ENCODE peak calls at places on chromosomes 16 and 17, in seven cellular contexts. K is transverse colon, H is stomach, W is spleen, I is suprapubic skin, G is GM23338, B is sigmoid colon. R is an unnamed sample.
A peak's percentile ranks its signal among the peaks of the same experiment; 100 is the strongest.

GRCh38 chr16:68835970-68836369 is 7.4 kb upstream of the TANGO6 start:
- DNase-seq in K (no peak), W (no peak), I (no peak), H (no peak), G (no peak), B (no peak), R (no peak)

GRCh38 chr16:4404247-4404966 is 12.0 kb downstream of the CORO7 start:
- DNase-seq in G (peak; percentile 96), H (peak; percentile 60), K (peak; percentile 32), W (peak; percentile 80), B (no peak), I (peak; percentile 69), R (no peak)

GRCh38 chr17:39668141-39668924 is at the start of gene PNMT:
- DNase-seq in I (no peak), G (peak; percentile 90), H (peak; percentile 83), B (no peak), K (peak; percentile 81), W (peak; percentile 93), R (no peak)

GRCh38 chr16:88815901-88816589 is 4.3 kb upstream of the APRT start:
- DNase-seq in K (peak; percentile 61), G (peak; percentile 63), I (no peak), W (peak; percentile 87), B (no peak), H (peak; percentile 62), R (peak; percentile 27)

GRCh38 chr17:66494023-66494803 is 191.8 kb downstream of the PRKCA start:
- DNase-seq in K (no peak), I (no peak), H (no peak), G (no peak), B (no peak), W (no peak), R (peak; percentile 65)

GRCh38 chr16:48906076-48906475 is 296.1 kb upstream of the N4BP1 start:
- DNase-seq in H (no peak), W (no peak), G (no peak), I (no peak), B (no peak), K (no peak), R (no peak)

GRCh38 chr17:51322390-51323029 is 62.2 kb downstream of the UTP18 start:
- DNase-seq in H (no peak), G (peak; percentile 88), B (no peak), I (no peak), K (no peak), W (no peak), R (no peak)

GRCh38 chr17:71237903-71238538 is 882.8 kb upstream of the SOX9 start:
- DNase-seq in H (no peak), I (no peak), W (no peak), G (no peak), K (no peak), B (no peak), R (no peak)

GRCh38 chr16:88810868-88811599 is 694 bp downstream of the APRT start:
- DNase-seq in B (peak; percentile 90), I (peak; percentile 87), H (peak; percentile 72), G (peak; percentile 62), K (peak; percentile 79), W (peak; percentile 95), R (peak; percentile 48)

GRCh38 chr17:63497708-63498483 is 21.0 kb downstream of the ACE start:
- DNase-seq in B (no peak), H (no peak), I (no peak), W (no peak), G (peak; percentile 85), K (no peak), R (no peak)

GRCh38 chr16:72256398-72257048 is 84.6 kb upstream of the PMFBP1 start:
- DNase-seq in H (no peak), I (no peak), G (no peak), B (peak; percentile 66), K (no peak), W (no peak), R (no peak)

GRCh38 chr17:9451919-9452318 is 123.7 kb downstream of the STX8 start:
- DNase-seq in I (no peak), W (no peak), H (no peak), K (no peak), G (no peak), B (no peak), R (no peak)

GRCh38 chr17:17874478-17874877 is 37.7 kb upstream of the SREBF1 start:
- DNase-seq in W (no peak), B (no peak), H (no peak), G (no peak), K (no peak), I (no peak), R (no peak)

GRCh38 chr16:86288716-86289294 is 221.5 kb upstream of the FOXF1 start:
- DNase-seq in W (no peak), H (no peak), G (peak; percentile 60), K (no peak), B (no peak), I (no peak), R (no peak)

GRCh38 chr16:86289907-86290306 is 220.4 kb upstream of the FOXF1 start:
- DNase-seq in W (no peak), I (no peak), B (no peak), H (no peak), K (no peak), G (no peak), R (peak; percentile 51)

GRCh38 chr16:86287641-86288201 is 222.6 kb upstream of the FOXF1 start:
- DNase-seq in G (no peak), K (no peak), I (no peak), H (no peak), B (no peak), W (no peak), R (no peak)

GRCh38 chr16:86291491-86291890 is 218.8 kb upstream of the FOXF1 start:
- DNase-seq in I (no peak), W (no peak), B (no peak), G (no peak), K (no peak), H (no peak), R (no peak)

GRCh38 chr16:86289304-86289703 is 221.0 kb upstream of the FOXF1 start:
- DNase-seq in B (no peak), H (no peak), K (no peak), G (no peak), I (no peak), W (no peak), R (no peak)
- TF ChIP-seq POLR2AphosphoS5 in B (no peak), H (no peak), K (no peak), G (no peak), I (no peak), W (no peak), R (no peak)

GRCh38 chr17:75681289-75681688 is 14.2 kb downstream of the SAP30BP start:
- DNase-seq in H (no peak), W (peak; percentile 34), K (no peak), G (no peak), B (no peak), I (no peak), R (no peak)

GRCh38 chr17:75683467-75684041 is 16.4 kb downstream of the SAP30BP start:
- DNase-seq in G (no peak), H (peak; percentile 56), K (no peak), I (no peak), B (no peak), W (no peak), R (no peak)

GRCh38 chr17:75684249-75684648 is 17.1 kb downstream of the SAP30BP start:
- DNase-seq in I (no peak), G (no peak), H (no peak), B (no peak), W (peak; percentile 18), K (no peak), R (no peak)

GRCh38 chr17:75679706-75680201 is 12.6 kb downstream of the SAP30BP start:
- DNase-seq in W (peak; percentile 75), H (peak; percentile 72), I (no peak), G (no peak), K (peak; percentile 60), B (no peak), R (no peak)

GRCh38 chr17:75680431-75680830 is 13.3 kb downstream of the SAP30BP start:
- DNase-seq in K (no peak), B (no peak), I (no peak), G (no peak), W (peak; percentile 25), H (no peak), R (no peak)
- H3K27ac ChIP-seq in K (peak overlapping the region; percentile 81), B (peak overlapping the region; percentile 51), I (peak overlapping the region; percentile 66), G (no peak overlapping the region), W (peak overlapping the region; percentile 78), H (peak overlapping the region; percentile 52), R (no peak overlapping the region)

GRCh38 chr17:61419496-61420046 is 19.9 kb downstream of the TBX2 start:
- DNase-seq in H (no peak), I (no peak), K (no peak), B (no peak), W (no peak), G (no peak), R (no peak)
- TF ChIP-seq POLR2AphosphoS5 in H (no peak), I (no peak), K (no peak), B (no peak), W (no peak), G (no peak), R (no peak)

DNA sequence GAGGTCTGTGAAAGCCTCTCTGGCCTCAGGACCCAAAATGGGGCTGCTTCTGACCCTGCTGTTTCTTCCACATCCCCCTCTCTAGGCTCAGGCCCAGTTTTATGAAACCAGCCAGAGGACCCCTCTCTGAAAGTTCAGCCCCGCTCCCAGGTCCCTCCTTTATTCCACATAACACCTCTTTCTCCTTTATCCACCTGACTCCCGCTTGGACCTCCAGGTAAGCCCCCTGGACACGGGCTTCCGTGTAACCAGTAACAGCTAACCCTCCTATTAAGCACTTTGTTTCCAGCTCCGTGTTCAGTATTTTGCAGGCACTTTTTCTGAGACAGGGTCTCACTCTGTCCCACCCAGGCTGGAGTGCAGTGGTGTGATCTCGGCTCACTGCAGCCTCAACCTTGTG is 37.4 kb downstream of the PSME3IP1 start:
- DNase-seq in K (no peak), W (peak; percentile 38), B (peak; percentile 57), G (no peak), I (no peak), H (no peak), R (no peak)
- H3K27ac ChIP-seq in K (no peak overlapping the region), W (peak overlapping the region; percentile 51), B (peak overlapping the region; percentile 8), G (peak overlapping the region; percentile 86), I (peak overlapping the region; percentile 2), H (no peak overlapping the region), R (no peak overlapping the region)

R was measured in HL-60.